ENCODE peak calls at places on chromosomes 4 and X, in seven cellular contexts. One of them, this sample, is unnamed.

GRCh38 chr4:84482564-84483563 is 16.2 kb downstream of the NKX6-1 start:
- DNase-seq in GM23338: peak
- DNase-seq in esophagus muscularis mucosa: no peak
- DNase-seq in Panc1: no peak
- DNase-seq in sigmoid colon: no peak
- DNase-seq in endothelial cell of umbilical vein: no peak
- DNase-seq in vagina: no peak
- DNase-seq in this sample: no peak

GRCh38 chr4:52958232-52958631 is 96.1 kb downstream of the RASL11B start:
- DNase-seq in Panc1: no peak
- DNase-seq in vagina: no peak
- DNase-seq in GM23338: no peak
- DNase-seq in esophagus muscularis mucosa: no peak
- DNase-seq in sigmoid colon: no peak
- DNase-seq in endothelial cell of umbilical vein: no peak
- DNase-seq in this sample: no peak

GRCh38 chr4:6761540-6762243 is 20.8 kb upstream of the KIAA0232 start:
- DNase-seq in endothelial cell of umbilical vein: peak
- DNase-seq in GM23338: no peak
- DNase-seq in esophagus muscularis mucosa: no peak
- DNase-seq in sigmoid colon: no peak
- DNase-seq in Panc1: no peak
- DNase-seq in vagina: no peak
- DNase-seq in this sample: no peak

GRCh38 chr4:173257732-173258717 is 76.1 kb downstream of the HMGB2 start:
- DNase-seq in sigmoid colon: peak
- DNase-seq in vagina: no peak
- DNase-seq in esophagus muscularis mucosa: no peak
- DNase-seq in Panc1: peak
- DNase-seq in GM23338: peak
- DNase-seq in endothelial cell of umbilical vein: peak
- DNase-seq in this sample: no peak

GRCh38 chrX:124573458-124573857 is 227.1 kb downstream of the SH2D1A start:
- DNase-seq in endothelial cell of umbilical vein: no peak
- DNase-seq in esophagus muscularis mucosa: no peak
- DNase-seq in vagina: no peak
- DNase-seq in Panc1: no peak
- DNase-seq in sigmoid colon: no peak
- DNase-seq in GM23338: no peak
- DNase-seq in this sample: no peak

GRCh38 chr4:119526786-119527550 is 101.6 kb downstream of the PDE5A start:
- DNase-seq in vagina: no peak
- DNase-seq in esophagus muscularis mucosa: no peak
- DNase-seq in Panc1: no peak
- DNase-seq in GM23338: peak
- DNase-seq in endothelial cell of umbilical vein: peak
- DNase-seq in sigmoid colon: no peak
- DNase-seq in this sample: no peak

GRCh38 chr4:182177166-182177565 is 66.0 kb upstream of the TENM3 start:
- DNase-seq in endothelial cell of umbilical vein: no peak
- DNase-seq in GM23338: no peak
- DNase-seq in Panc1: no peak
- DNase-seq in esophagus muscularis mucosa: no peak
- DNase-seq in sigmoid colon: no peak
- DNase-seq in vagina: no peak
- DNase-seq in this sample: no peak

GRCh38 chrX:10901290-10901633 is 209.9 kb upstream of the HCCS start:
- DNase-seq in sigmoid colon: no peak
- DNase-seq in esophagus muscularis mucosa: no peak
- DNase-seq in GM23338: no peak
- DNase-seq in Panc1: no peak
- DNase-seq in vagina: no peak
- DNase-seq in endothelial cell of umbilical vein: peak
- DNase-seq in this sample: no peak

GRCh38 chrX:103783971-103784370 is 7.3 kb downstream of the PLP1 start:
- DNase-seq in endothelial cell of umbilical vein: no peak
- DNase-seq in vagina: peak
- DNase-seq in Panc1: no peak
- DNase-seq in sigmoid colon: no peak
- DNase-seq in esophagus muscularis mucosa: no peak
- DNase-seq in GM23338: no peak
- DNase-seq in this sample: no peak

GRCh38 chr4:46934731-46935130 is 25.7 kb upstream of the COX7B2 start:
- DNase-seq in endothelial cell of umbilical vein: no peak
- DNase-seq in vagina: no peak
- DNase-seq in Panc1: no peak
- DNase-seq in GM23338: no peak
- DNase-seq in sigmoid colon: no peak
- DNase-seq in esophagus muscularis mucosa: no peak
- DNase-seq in this sample: no peak

GRCh38 chr4:143336828-143337599 is at the start of gene GAB1:
- DNase-seq in Panc1: no peak
- DNase-seq in esophagus muscularis mucosa: no peak
- DNase-seq in vagina: no peak
- DNase-seq in endothelial cell of umbilical vein: peak
- DNase-seq in GM23338: peak
- DNase-seq in sigmoid colon: peak
- DNase-seq in this sample: peak

GRCh38 chr4:168028568-168028967 is 63.8 kb upstream of the ANXA10 start:
- DNase-seq in GM23338: no peak
- DNase-seq in esophagus muscularis mucosa: no peak
- DNase-seq in vagina: no peak
- DNase-seq in sigmoid colon: no peak
- DNase-seq in Panc1: no peak
- DNase-seq in endothelial cell of umbilical vein: peak
- DNase-seq in this sample: no peak

GRCh38 chr4:17771284-17771908 is 10.0 kb downstream of the FAM184B start:
- DNase-seq in sigmoid colon: no peak
- DNase-seq in endothelial cell of umbilical vein: no peak
- DNase-seq in GM23338: no peak
- DNase-seq in vagina: no peak
- DNase-seq in esophagus muscularis mucosa: peak
- DNase-seq in Panc1: no peak
- DNase-seq in this sample: no peak

GRCh38 chr4:107721436-107722090 is 1.5 kb upstream of the PAPSS1 start:
- DNase-seq in Panc1: no peak
- DNase-seq in GM23338: peak
- DNase-seq in vagina: no peak
- DNase-seq in sigmoid colon: no peak
- DNase-seq in esophagus muscularis mucosa: no peak
- DNase-seq in endothelial cell of umbilical vein: no peak
- DNase-seq in this sample: peak

GRCh38 chr4:48329193-48329592 is 12.1 kb upstream of the SLAIN2 start:
- DNase-seq in GM23338: no peak
- DNase-seq in esophagus muscularis mucosa: no peak
- DNase-seq in vagina: no peak
- DNase-seq in Panc1: no peak
- DNase-seq in endothelial cell of umbilical vein: no peak
- DNase-seq in sigmoid colon: no peak
- DNase-seq in this sample: no peak

DNA sequence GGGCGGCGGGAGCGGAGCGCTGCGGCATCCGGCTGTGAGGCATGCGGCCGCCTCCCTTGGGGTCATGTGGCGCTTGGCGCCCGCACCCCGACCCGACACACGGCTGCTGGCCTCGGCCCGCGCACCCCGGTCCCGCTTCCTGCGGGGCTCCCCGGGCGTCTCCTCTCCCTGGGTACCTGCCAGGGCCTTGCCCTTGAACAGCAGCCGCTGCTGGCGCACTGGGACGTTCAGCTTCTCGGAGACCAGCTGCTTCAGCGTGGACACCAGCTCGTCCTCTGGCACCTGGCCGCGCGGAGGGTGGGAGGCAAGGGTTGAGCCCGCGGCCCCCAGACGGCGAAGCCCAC is 391 bp downstream of the UBL4A start:
- DNase-seq in esophagus muscularis mucosa: no peak
- DNase-seq in sigmoid colon: peak
- DNase-seq in Panc1: no peak
- DNase-seq in endothelial cell of umbilical vein: peak
- DNase-seq in vagina: no peak
- DNase-seq in GM23338: peak
- DNase-seq in this sample: no peak
- TF ChIP-seq POLR2AphosphoS5 in esophagus muscularis mucosa: no peak
- TF ChIP-seq POLR2AphosphoS5 in sigmoid colon: no peak
- TF ChIP-seq POLR2AphosphoS5 in Panc1: no peak
- TF ChIP-seq POLR2AphosphoS5 in endothelial cell of umbilical vein: no peak
- TF ChIP-seq POLR2AphosphoS5 in vagina: no peak
- TF ChIP-seq POLR2AphosphoS5 in GM23338: no peak
- TF ChIP-seq POLR2AphosphoS5 in this sample: no peak

GRCh38 chrX:152833378-152833777 is 2.5 kb downstream of the NSDHL start:
- DNase-seq in GM23338: no peak
- DNase-seq in esophagus muscularis mucosa: no peak
- DNase-seq in Panc1: no peak
- DNase-seq in vagina: no peak
- DNase-seq in endothelial cell of umbilical vein: no peak
- DNase-seq in sigmoid colon: no peak
- DNase-seq in this sample: no peak

GRCh38 chrX:152831391-152831790 is 528 bp downstream of the NSDHL start:
- DNase-seq in esophagus muscularis mucosa: no peak
- DNase-seq in GM23338: no peak
- DNase-seq in sigmoid colon: no peak
- DNase-seq in vagina: no peak
- DNase-seq in Panc1: no peak
- DNase-seq in endothelial cell of umbilical vein: no peak
- DNase-seq in this sample: no peak

GRCh38 chrX:152824841-152825374 is 5.6 kb downstream of the CETN2 start:
- DNase-seq in Panc1: no peak
- DNase-seq in vagina: no peak
- DNase-seq in GM23338: no peak
- DNase-seq in endothelial cell of umbilical vein: no peak
- DNase-seq in esophagus muscularis mucosa: no peak
- DNase-seq in sigmoid colon: no peak
- DNase-seq in this sample: no peak

GRCh38 chrX:152832520-152832919 is 1.7 kb downstream of the NSDHL start:
- DNase-seq in sigmoid colon: no peak
- DNase-seq in endothelial cell of umbilical vein: no peak
- DNase-seq in Panc1: no peak
- DNase-seq in esophagus muscularis mucosa: no peak
- DNase-seq in GM23338: no peak
- DNase-seq in vagina: no peak
- DNase-seq in this sample: no peak

GRCh38 chrX:152830312-152831305 is at the start of the genes CETN2 and NSDHL:
- DNase-seq in esophagus muscularis mucosa: peak
- DNase-seq in GM23338: peak
- DNase-seq in Panc1: peak
- DNase-seq in endothelial cell of umbilical vein: peak
- DNase-seq in sigmoid colon: peak
- DNase-seq in vagina: peak
- DNase-seq in this sample: peak
- TF ChIP-seq POLR2AphosphoS5 in esophagus muscularis mucosa: peak
- TF ChIP-seq POLR2AphosphoS5 in GM23338: peak
- TF ChIP-seq POLR2AphosphoS5 in Panc1: peak
- TF ChIP-seq POLR2AphosphoS5 in endothelial cell of umbilical vein: no peak
- TF ChIP-seq POLR2AphosphoS5 in sigmoid colon: peak
- TF ChIP-seq POLR2AphosphoS5 in vagina: peak
- TF ChIP-seq POLR2AphosphoS5 in this sample: no peak

GRCh38 chr4:35614120-35614519 is 630.2 kb downstream of the ARAP2 start:
- DNase-seq in Panc1: no peak
- DNase-seq in endothelial cell of umbilical vein: no peak
- DNase-seq in esophagus muscularis mucosa: no peak
- DNase-seq in vagina: no peak
- DNase-seq in GM23338: no peak
- DNase-seq in sigmoid colon: no peak
- DNase-seq in this sample: no peak
- TF ChIP-seq POLR2AphosphoS5 in Panc1: no peak
- TF ChIP-seq POLR2AphosphoS5 in endothelial cell of umbilical vein: no peak
- TF ChIP-seq POLR2AphosphoS5 in esophagus muscularis mucosa: no peak
- TF ChIP-seq POLR2AphosphoS5 in vagina: no peak
- TF ChIP-seq POLR2AphosphoS5 in GM23338: no peak
- TF ChIP-seq POLR2AphosphoS5 in sigmoid colon: no peak
- TF ChIP-seq POLR2AphosphoS5 in this sample: no peak

GRCh38 chr4:113979973-113980615 is 647 bp upstream of the ARSJ start:
- DNase-seq in vagina: no peak
- DNase-seq in sigmoid colon: no peak
- DNase-seq in Panc1: no peak
- DNase-seq in GM23338: peak
- DNase-seq in endothelial cell of umbilical vein: peak
- DNase-seq in esophagus muscularis mucosa: no peak
- DNase-seq in this sample: no peak

GRCh38 chr4:113976937-113977855 is 2.3 kb downstream of the ARSJ start:
- DNase-seq in GM23338: no peak
- DNase-seq in vagina: no peak
- DNase-seq in esophagus muscularis mucosa: no peak
- DNase-seq in Panc1: no peak
- DNase-seq in endothelial cell of umbilical vein: peak
- DNase-seq in sigmoid colon: no peak
- DNase-seq in this sample: no peak

GRCh38 chr4:113978105-113978504 is 1.3 kb downstream of the ARSJ start:
- DNase-seq in esophagus muscularis mucosa: no peak
- DNase-seq in Panc1: no peak
- DNase-seq in GM23338: no peak
- DNase-seq in sigmoid colon: no peak
- DNase-seq in vagina: no peak
- DNase-seq in endothelial cell of umbilical vein: no peak
- DNase-seq in this sample: no peak

GRCh38 chr4:113978561-113979156 is 788 bp downstream of the ARSJ start:
- DNase-seq in sigmoid colon: no peak
- DNase-seq in endothelial cell of umbilical vein: peak
- DNase-seq in esophagus muscularis mucosa: no peak
- DNase-seq in vagina: no peak
- DNase-seq in Panc1: no peak
- DNase-seq in GM23338: peak
- DNase-seq in this sample: no peak

GRCh38 chr4:113979157-113979972 is at the start of gene ARSJ:
- DNase-seq in GM23338: peak
- DNase-seq in Panc1: no peak
- DNase-seq in vagina: no peak
- DNase-seq in esophagus muscularis mucosa: no peak
- DNase-seq in endothelial cell of umbilical vein: peak
- DNase-seq in sigmoid colon: peak
- DNase-seq in this sample: peak
- TF ChIP-seq POLR2AphosphoS5 in GM23338: no peak
- TF ChIP-seq POLR2AphosphoS5 in Panc1: no peak
- TF ChIP-seq POLR2AphosphoS5 in vagina: peak
- TF ChIP-seq POLR2AphosphoS5 in esophagus muscularis mucosa: peak
- TF ChIP-seq POLR2AphosphoS5 in endothelial cell of umbilical vein: peak
- TF ChIP-seq POLR2AphosphoS5 in sigmoid colon: peak
- TF ChIP-seq POLR2AphosphoS5 in this sample: no peak

This sample was measured in GM12891.